ENCODE peak calls at places on chromosomes 2 and 18, in four cellular contexts. One of them, this sample, is unnamed.
A peak's percentile ranks its signal among the peaks of the same experiment; 100 is the strongest.

GRCh38 chr2:143258126-143258892 is 129.1 kb downstream of the ARHGAP15 start:
- DNase-seq in Right ventricle myocardium inferior: no peak
- DNase-seq in stimulated activated CD8-positive, alpha-beta memory T cell treated with anti-CD3 and anti-CD28 coated beads, Interleukin-15, amount 100 ng/mL, for 24 hours: no peak
- DNase-seq in NCI-H345: no peak
- DNase-seq in this sample: no peak

GRCh38 chr2:231780123-231780908 is 766 bp downstream of the PDE6D start:
- DNase-seq in Right ventricle myocardium inferior: no peak
- DNase-seq in stimulated activated CD8-positive, alpha-beta memory T cell treated with anti-CD3 and anti-CD28 coated beads, Interleukin-15, amount 100 ng/mL, for 24 hours: no peak
- DNase-seq in NCI-H345: peak; percentile 8
- DNase-seq in this sample: no peak

GRCh38 chr2:230321031-230321430 is 6.0 kb upstream of the SP140L start:
- DNase-seq in Right ventricle myocardium inferior: no peak
- DNase-seq in stimulated activated CD8-positive, alpha-beta memory T cell treated with anti-CD3 and anti-CD28 coated beads, Interleukin-15, amount 100 ng/mL, for 24 hours: no peak
- DNase-seq in NCI-H345: no peak
- DNase-seq in this sample: no peak

GRCh38 chr2:240921319-240922233 is 15.4 kb downstream of the CROCC2 start:
- DNase-seq in Right ventricle myocardium inferior: peak; percentile 77
- DNase-seq in stimulated activated CD8-positive, alpha-beta memory T cell treated with anti-CD3 and anti-CD28 coated beads, Interleukin-15, amount 100 ng/mL, for 24 hours: no peak
- DNase-seq in NCI-H345: no peak
- DNase-seq in this sample: no peak

GRCh38 chr2:163348843-163349395 is 386.9 kb downstream of the FIGN start:
- DNase-seq in Right ventricle myocardium inferior: no peak
- DNase-seq in stimulated activated CD8-positive, alpha-beta memory T cell treated with anti-CD3 and anti-CD28 coated beads, Interleukin-15, amount 100 ng/mL, for 24 hours: no peak
- DNase-seq in NCI-H345: no peak
- DNase-seq in this sample: no peak

GRCh38 chr2:9025746-9026145 is 22.3 kb upstream of the MBOAT2 start:
- DNase-seq in Right ventricle myocardium inferior: no peak
- DNase-seq in stimulated activated CD8-positive, alpha-beta memory T cell treated with anti-CD3 and anti-CD28 coated beads, Interleukin-15, amount 100 ng/mL, for 24 hours: no peak
- DNase-seq in NCI-H345: no peak
- DNase-seq in this sample: no peak

GRCh38 chr2:66440011-66440542 is 5.2 kb downstream of the MEIS1 start:
- DNase-seq in Right ventricle myocardium inferior: no peak
- DNase-seq in stimulated activated CD8-positive, alpha-beta memory T cell treated with anti-CD3 and anti-CD28 coated beads, Interleukin-15, amount 100 ng/mL, for 24 hours: no peak
- DNase-seq in NCI-H345: no peak
- DNase-seq in this sample: no peak

GRCh38 chr18:9949315-9949714 is 35.5 kb downstream of the VAPA start:
- DNase-seq in Right ventricle myocardium inferior: no peak
- DNase-seq in stimulated activated CD8-positive, alpha-beta memory T cell treated with anti-CD3 and anti-CD28 coated beads, Interleukin-15, amount 100 ng/mL, for 24 hours: no peak
- DNase-seq in NCI-H345: no peak
- DNase-seq in this sample: no peak

GRCh38 chr2:70083344-70084156 is 3.7 kb upstream of the PCBP1 start:
- DNase-seq in Right ventricle myocardium inferior: no peak
- DNase-seq in stimulated activated CD8-positive, alpha-beta memory T cell treated with anti-CD3 and anti-CD28 coated beads, Interleukin-15, amount 100 ng/mL, for 24 hours: no peak
- DNase-seq in NCI-H345: no peak
- DNase-seq in this sample: no peak

GRCh38 chr18:74219056-74219455 is 70.7 kb downstream of the TIMM21 start:
- DNase-seq in Right ventricle myocardium inferior: no peak
- DNase-seq in stimulated activated CD8-positive, alpha-beta memory T cell treated with anti-CD3 and anti-CD28 coated beads, Interleukin-15, amount 100 ng/mL, for 24 hours: no peak
- DNase-seq in NCI-H345: no peak
- DNase-seq in this sample: no peak

GRCh38 chr2:98463551-98463971 is 18.9 kb downstream of the INPP4A start:
- DNase-seq in Right ventricle myocardium inferior: no peak
- DNase-seq in stimulated activated CD8-positive, alpha-beta memory T cell treated with anti-CD3 and anti-CD28 coated beads, Interleukin-15, amount 100 ng/mL, for 24 hours: no peak
- DNase-seq in NCI-H345: peak; percentile 81
- DNase-seq in this sample: no peak

GRCh38 chr2:229096667-229097066 is 174.4 kb downstream of the PID1 start:
- DNase-seq in Right ventricle myocardium inferior: no peak
- DNase-seq in stimulated activated CD8-positive, alpha-beta memory T cell treated with anti-CD3 and anti-CD28 coated beads, Interleukin-15, amount 100 ng/mL, for 24 hours: no peak
- DNase-seq in NCI-H345: peak; percentile 28
- DNase-seq in this sample: no peak

GRCh38 chr18:23725351-23725750 is 36.1 kb downstream of the LAMA3 start:
- DNase-seq in Right ventricle myocardium inferior: no peak
- DNase-seq in stimulated activated CD8-positive, alpha-beta memory T cell treated with anti-CD3 and anti-CD28 coated beads, Interleukin-15, amount 100 ng/mL, for 24 hours: no peak
- DNase-seq in NCI-H345: no peak
- DNase-seq in this sample: no peak

GRCh38 chr2:205660521-205661124 is 21.7 kb upstream of the NRP2 start:
- DNase-seq in Right ventricle myocardium inferior: no peak
- DNase-seq in stimulated activated CD8-positive, alpha-beta memory T cell treated with anti-CD3 and anti-CD28 coated beads, Interleukin-15, amount 100 ng/mL, for 24 hours: no peak
- DNase-seq in NCI-H345: no peak
- DNase-seq in this sample: no peak

GRCh38 chr2:147398301-147398700 is 446.5 kb upstream of the ACVR2A start:
- DNase-seq in Right ventricle myocardium inferior: no peak
- DNase-seq in stimulated activated CD8-positive, alpha-beta memory T cell treated with anti-CD3 and anti-CD28 coated beads, Interleukin-15, amount 100 ng/mL, for 24 hours: no peak
- DNase-seq in NCI-H345: no peak
- DNase-seq in this sample: no peak

GRCh38 chr2:72980535-72981217 is 63.4 kb downstream of the EMX1 start:
- DNase-seq in Right ventricle myocardium inferior: no peak
- DNase-seq in stimulated activated CD8-positive, alpha-beta memory T cell treated with anti-CD3 and anti-CD28 coated beads, Interleukin-15, amount 100 ng/mL, for 24 hours: no peak
- DNase-seq in NCI-H345: no peak
- DNase-seq in this sample: no peak

GRCh38 chr2:112679484-112679883 is 33.7 kb downstream of the SLC20A1 start:
- DNase-seq in Right ventricle myocardium inferior: no peak
- DNase-seq in stimulated activated CD8-positive, alpha-beta memory T cell treated with anti-CD3 and anti-CD28 coated beads, Interleukin-15, amount 100 ng/mL, for 24 hours: no peak
- DNase-seq in NCI-H345: no peak
- DNase-seq in this sample: no peak

GRCh38 chr18:54843302-54843701 is 15.0 kb downstream of the RAB27B start:
- DNase-seq in Right ventricle myocardium inferior: no peak
- DNase-seq in stimulated activated CD8-positive, alpha-beta memory T cell treated with anti-CD3 and anti-CD28 coated beads, Interleukin-15, amount 100 ng/mL, for 24 hours: no peak
- DNase-seq in NCI-H345: no peak
- DNase-seq in this sample: no peak

GRCh38 chr18:40673150-40673549 is 1281.9 kb upstream of the PIK3C3 start:
- DNase-seq in Right ventricle myocardium inferior: no peak
- DNase-seq in stimulated activated CD8-positive, alpha-beta memory T cell treated with anti-CD3 and anti-CD28 coated beads, Interleukin-15, amount 100 ng/mL, for 24 hours: no peak
- DNase-seq in NCI-H345: no peak
- DNase-seq in this sample: no peak

GRCh38 chr18:44899832-44900231 is 219.1 kb downstream of the SETBP1 start:
- DNase-seq in Right ventricle myocardium inferior: no peak
- DNase-seq in stimulated activated CD8-positive, alpha-beta memory T cell treated with anti-CD3 and anti-CD28 coated beads, Interleukin-15, amount 100 ng/mL, for 24 hours: no peak
- DNase-seq in NCI-H345: no peak
- DNase-seq in this sample: no peak

GRCh38 chr18:6489977-6490376 is 75.3 kb upstream of the L3MBTL4 start:
- DNase-seq in Right ventricle myocardium inferior: no peak
- DNase-seq in stimulated activated CD8-positive, alpha-beta memory T cell treated with anti-CD3 and anti-CD28 coated beads, Interleukin-15, amount 100 ng/mL, for 24 hours: no peak
- DNase-seq in NCI-H345: no peak
- DNase-seq in this sample: no peak

GRCh38 chr2:235106874-235107639 is 155.2 kb downstream of the SH3BP4 start:
- DNase-seq in Right ventricle myocardium inferior: no peak
- DNase-seq in stimulated activated CD8-positive, alpha-beta memory T cell treated with anti-CD3 and anti-CD28 coated beads, Interleukin-15, amount 100 ng/mL, for 24 hours: no peak
- DNase-seq in NCI-H345: peak; percentile 71
- DNase-seq in this sample: peak; percentile 8

GRCh38 chr18:73756256-73757091 is 391.2 kb downstream of the FBXO15 start:
- DNase-seq in Right ventricle myocardium inferior: no peak
- DNase-seq in stimulated activated CD8-positive, alpha-beta memory T cell treated with anti-CD3 and anti-CD28 coated beads, Interleukin-15, amount 100 ng/mL, for 24 hours: no peak
- DNase-seq in NCI-H345: peak; percentile 89
- DNase-seq in this sample: no peak

GRCh38 chr2:40101076-40101688 is 322.1 kb upstream of the THUMPD2 start:
- DNase-seq in Right ventricle myocardium inferior: no peak
- DNase-seq in stimulated activated CD8-positive, alpha-beta memory T cell treated with anti-CD3 and anti-CD28 coated beads, Interleukin-15, amount 100 ng/mL, for 24 hours: no peak
- DNase-seq in NCI-H345: no peak
- DNase-seq in this sample: no peak

GRCh38 chr2:169776483-169776802 is 22.2 kb upstream of the SSB start:
- DNase-seq in Right ventricle myocardium inferior: no peak
- DNase-seq in stimulated activated CD8-positive, alpha-beta memory T cell treated with anti-CD3 and anti-CD28 coated beads, Interleukin-15, amount 100 ng/mL, for 24 hours: no peak
- DNase-seq in NCI-H345: no peak
- DNase-seq in this sample: no peak

GRCh38 chr2:98489971-98490962 is 45.6 kb downstream of the INPP4A start:
- DNase-seq in Right ventricle myocardium inferior: no peak
- DNase-seq in stimulated activated CD8-positive, alpha-beta memory T cell treated with anti-CD3 and anti-CD28 coated beads, Interleukin-15, amount 100 ng/mL, for 24 hours: no peak
- DNase-seq in NCI-H345: no peak
- DNase-seq in this sample: no peak

GRCh38 chr18:26406854-26407517 is 141.4 kb downstream of the KCTD1 start:
- DNase-seq in Right ventricle myocardium inferior: no peak
- DNase-seq in stimulated activated CD8-positive, alpha-beta memory T cell treated with anti-CD3 and anti-CD28 coated beads, Interleukin-15, amount 100 ng/mL, for 24 hours: no peak
- DNase-seq in NCI-H345: no peak
- DNase-seq in this sample: peak; percentile 46